ENCODE peak calls at places on chromosomes 2 and 18, in ten cellular contexts. X, R, N, C, B, M, H, G, Z and I are unnamed samples.

GRCh38 chr18:5895300-5895885 is at the start of gene TMEM200C:
- DNase-seq in X (no peak), C (peak), M (no peak), R (no peak), B (peak), H (peak), N (peak), Z (no peak), G (no peak), I (peak)

GRCh38 chr2:196739031-196739430 is 60.5 kb downstream of the GTF3C3 start:
- DNase-seq in M (no peak), Z (no peak), G (no peak), C (no peak), R (no peak), X (no peak), H (no peak), B (no peak), N (no peak), I (no peak)

GRCh38 chr2:213792045-213792444 is 507.8 kb downstream of the SPAG16 start:
- DNase-seq in N (no peak), X (no peak), R (no peak), C (no peak), G (no peak), H (no peak), B (no peak), Z (no peak), M (no peak), I (no peak)

GRCh38 chr2:129181433-129181832 is 798.0 kb upstream of the RAB6C start:
- DNase-seq in Z (no peak), H (no peak), G (no peak), B (no peak), C (no peak), M (no peak), R (no peak), X (no peak), N (no peak), I (no peak)

GRCh38 chr2:119428488-119429224 is 3.0 kb upstream of the TMEM37 start:
- DNase-seq in G (no peak), C (no peak), N (no peak), R (peak), B (no peak), Z (no peak), M (no peak), X (no peak), H (no peak), I (peak)

GRCh38 chr2:69742170-69742952 is 427 bp downstream of the ANXA4 start:
- DNase-seq in C (peak), H (no peak), N (no peak), B (peak), M (no peak), G (no peak), X (no peak), Z (peak), R (peak), I (no peak)

GRCh38 chr2:119821266-119821665 is 61.5 kb downstream of the PTPN4 start:
- DNase-seq in C (no peak), G (no peak), M (no peak), R (no peak), Z (no peak), H (no peak), X (no peak), N (no peak), B (no peak), I (no peak)

GRCh38 chr2:85924522-85924921 is 35.7 kb upstream of the ST3GAL5 start:
- DNase-seq in G (no peak), C (no peak), B (peak), N (no peak), H (peak), M (peak), R (peak), X (no peak), Z (no peak), I (no peak)

GRCh38 chr18:3323900-3324299 is 62.0 kb downstream of the MYL12B start:
- DNase-seq in H (no peak), R (no peak), Z (no peak), B (no peak), G (no peak), C (no peak), X (no peak), N (no peak), M (no peak), I (no peak)

GRCh38 chr2:80073134-80073561 is 231.4 kb downstream of the LRRTM1 start:
- DNase-seq in R (no peak), H (no peak), B (peak), G (peak), X (peak), M (peak), Z (peak), N (no peak), C (peak), I (peak)

GRCh38 chr2:218710687-218711549 is at the start of gene TTLL4:
- DNase-seq in C (peak), H (peak), R (peak), X (peak), Z (peak), N (peak), B (peak), M (peak), G (peak), I (peak)

GRCh38 chr2:28654981-28655322 is 96.7 kb upstream of the PPP1CB start:
- DNase-seq in N (no peak), Z (no peak), B (peak), H (no peak), C (no peak), G (no peak), R (no peak), M (no peak), X (no peak), I (no peak)

GRCh38 chr2:72562451-72563153 is 263.2 kb downstream of the EXOC6B start:
- DNase-seq in N (no peak), C (no peak), M (no peak), G (no peak), X (no peak), H (no peak), Z (no peak), R (no peak), B (peak), I (no peak)

GRCh38 chr2:182924311-182924710 is 57.9 kb upstream of the FRZB start:
- DNase-seq in G (no peak), X (no peak), B (no peak), M (no peak), Z (no peak), N (no peak), H (no peak), R (no peak), C (no peak), I (no peak)

GRCh38 chr2:69242651-69243051 is 144.4 kb downstream of the GFPT1 start:
- DNase-seq in M (no peak), R (no peak), C (no peak), G (no peak), X (no peak), N (no peak), H (no peak), Z (no peak), B (no peak), I (no peak)

GRCh38 chr2:9262671-9263171 is 56.1 kb downstream of the ASAP2 start:
- DNase-seq in Z (no peak), B (peak), X (no peak), H (peak), C (no peak), R (no peak), G (no peak), N (no peak), M (peak), I (no peak)

GRCh38 chr2:2938481-2938880 is 439.1 kb downstream of the EIPR1 start:
- DNase-seq in X (no peak), M (peak), B (no peak), N (no peak), G (no peak), Z (no peak), C (no peak), H (no peak), R (no peak), I (peak)

GRCh38 chr2:120591572-120591971 is 144.1 kb upstream of the GLI2 start:
- DNase-seq in N (no peak), C (no peak), G (no peak), X (no peak), R (no peak), H (peak), M (no peak), Z (no peak), B (no peak), I (no peak)

GRCh38 chr2:63081404-63081803 is 30.8 kb downstream of the OTX1 start:
- DNase-seq in N (no peak), G (no peak), Z (no peak), H (no peak), M (no peak), X (no peak), B (no peak), R (no peak), C (no peak), I (no peak)

GRCh38 chr18:13257361-13257980 is 38.9 kb downstream of the LDLRAD4 start:
- DNase-seq in R (peak), Z (no peak), N (peak), M (no peak), C (no peak), B (no peak), G (no peak), H (no peak), X (no peak), I (peak)

GRCh38 chr2:88709117-88709739 is 17.8 kb downstream of the RPIA start:
- DNase-seq in C (no peak), R (no peak), Z (no peak), M (no peak), X (no peak), H (no peak), G (no peak), B (no peak), N (no peak), I (no peak)

GRCh38 chr2:26940001-26940400 is 30.4 kb upstream of the MAPRE3 start:
- DNase-seq in H (no peak), Z (no peak), M (no peak), C (no peak), B (no peak), G (no peak), N (no peak), R (no peak), X (no peak), I (no peak)

GRCh38 chr2:96580771-96581170 is 44.2 kb downstream of the ARID5A start:
- DNase-seq in Z (peak), M (peak), C (no peak), G (no peak), N (no peak), X (no peak), B (peak), H (no peak), R (no peak), I (peak)